ENCODE peak calls at places on chromosome 4, in nine cellular contexts. I is ovary, K is AG09309, E is cardiac muscle cell, P is cardiac fibroblast, U is glutamatergic neuron, C is PC-3, O is fibroblast of mammary gland, Y is colonic mucosa. V is an unnamed sample.

GRCh38 chr4:16582526-16582925 is 315.9 kb downstream of the LDB2 start:
- DNase-seq in O (no peak), K (no peak), P (no peak), U (peak), C (no peak), E (peak), I (no peak), Y (no peak), V (no peak)

GRCh38 chr4:144557404-144557803 is 88.6 kb upstream of the HHIP start:
- DNase-seq in C (peak), Y (no peak), O (peak), U (no peak), P (peak), K (no peak), I (no peak), E (no peak), V (no peak)

GRCh38 chr4:171966356-171966755 is 153.2 kb downstream of the GALNTL6 start:
- DNase-seq in U (no peak), O (no peak), P (no peak), Y (no peak), E (peak), K (no peak), I (no peak), C (no peak), V (no peak)

GRCh38 chr4:143360838-143361237 is 24.2 kb downstream of the GAB1 start:
- DNase-seq in C (no peak), I (no peak), K (no peak), U (no peak), P (no peak), E (no peak), O (no peak), Y (no peak), V (no peak)

GRCh38 chr4:7970031-7970946 is 30.6 kb upstream of the AFAP1 start:
- DNase-seq in C (peak), E (no peak), U (no peak), I (no peak), Y (peak), P (peak), O (no peak), K (no peak), V (no peak)

GRCh38 chr4:98996056-98996941 is 778 bp downstream of the METAP1 start:
- DNase-seq in E (peak), O (peak), I (no peak), P (peak), U (no peak), Y (peak), C (peak), K (no peak), V (no peak)

GRCh38 chr4:950136-951020 is 18.1 kb downstream of the TMEM175 start:
- DNase-seq in Y (peak), O (no peak), P (no peak), I (no peak), K (no peak), U (no peak), E (no peak), C (no peak), V (no peak)

GRCh38 chr4:159549092-159549491 is 446.2 kb downstream of the RAPGEF2 start:
- DNase-seq in O (peak), E (no peak), U (no peak), C (peak), Y (no peak), P (peak), I (no peak), K (no peak), V (no peak)

GRCh38 chr4:175456131-175456530 is 355.9 kb downstream of the GPM6A start:
- DNase-seq in O (peak), P (no peak), Y (no peak), E (no peak), C (no peak), K (no peak), U (no peak), I (no peak), V (no peak)

GRCh38 chr4:102318526-102318925 is 26.8 kb downstream of the SLC39A8 start:
- DNase-seq in K (no peak), P (no peak), U (no peak), Y (peak), O (no peak), I (no peak), E (no peak), C (peak), V (no peak)

GRCh38 chr4:126268106-126268505 is 953.4 kb downstream of the FAT4 start:
- DNase-seq in K (no peak), I (no peak), U (no peak), P (peak), C (no peak), O (peak), E (no peak), Y (no peak), V (no peak)

GRCh38 chr4:147355849-147356248 is 125.0 kb upstream of the EDNRA start:
- DNase-seq in U (no peak), P (peak), C (peak), O (peak), I (no peak), E (no peak), K (no peak), Y (no peak), V (no peak)

GRCh38 chr4:139015948-139016451 is 419 bp downstream of the NOCT start:
- DNase-seq in E (peak), P (peak), C (no peak), O (peak), K (no peak), U (no peak), Y (peak), I (no peak), V (no peak)

GRCh38 chr4:156829194-156829593 is 142.4 kb downstream of the PDGFC start:
- DNase-seq in K (peak), I (no peak), E (no peak), Y (no peak), P (peak), U (no peak), O (peak), C (no peak), V (no peak)

GRCh38 chr4:15414601-15415091 is 13.2 kb upstream of the C1QTNF7 start:
- DNase-seq in O (peak), E (no peak), P (peak), C (peak), U (no peak), Y (no peak), I (no peak), K (no peak), V (no peak)

GRCh38 chr4:127131527-127131926 is 501.2 kb upstream of the INTU start:
- DNase-seq in Y (no peak), E (no peak), K (no peak), I (no peak), U (no peak), O (no peak), P (no peak), C (no peak), V (no peak)

GRCh38 chr4:71221510-71222466 is 117.0 kb upstream of the SLC4A4 start:
- DNase-seq in P (no peak), C (peak), E (no peak), U (no peak), I (no peak), O (no peak), K (no peak), Y (no peak), V (no peak)

GRCh38 chr4:22003878-22004277 is 55.3 kb upstream of the KCNIP4 start:
- DNase-seq in C (no peak), Y (no peak), E (peak), U (no peak), K (no peak), I (no peak), P (no peak), O (no peak), V (no peak)

GRCh38 chr4:123616970-123617392 is 220.4 kb downstream of the SPRY1 start:
- DNase-seq in I (no peak), O (peak), C (peak), P (peak), E (no peak), Y (peak), U (no peak), K (peak), V (no peak)

GRCh38 chr4:174578366-174578765 is 56.1 kb upstream of the HPGD start:
- DNase-seq in O (peak), U (no peak), E (no peak), C (peak), Y (no peak), K (peak), P (peak), I (no peak), V (no peak)

GRCh38 chr4:89755210-89755609 is 81.8 kb downstream of the SNCA start:
- DNase-seq in I (no peak), O (peak), P (peak), C (peak), U (no peak), K (no peak), E (no peak), Y (no peak), V (no peak)

GRCh38 chr4:180086480-180087170 is 2156.6 kb upstream of the TENM3 start:
- DNase-seq in Y (no peak), O (no peak), E (no peak), P (no peak), U (no peak), I (no peak), K (no peak), C (no peak), V (no peak)

GRCh38 chr4:80173387-80173786 is 23.9 kb upstream of the PRDM8 start:
- DNase-seq in E (no peak), Y (no peak), I (no peak), O (peak), U (no peak), C (peak), P (peak), K (peak), V (no peak)

GRCh38 chr4:78556655-78557054 is 5.1 kb downstream of the ANXA3 start:
- DNase-seq in K (no peak), U (no peak), P (no peak), C (peak), I (no peak), O (no peak), E (no peak), Y (no peak), V (no peak)

GRCh38 chr4:164926301-164926700 is 49.3 kb downstream of the APELA start:
- DNase-seq in P (no peak), I (no peak), C (peak), K (peak), O (peak), U (no peak), E (no peak), Y (no peak), V (no peak)

GRCh38 chr4:184951668-184952160 is 66.6 kb upstream of the HELT start:
- DNase-seq in P (no peak), I (no peak), O (no peak), K (no peak), C (no peak), E (no peak), Y (no peak), U (no peak), V (no peak)

GRCh38 chr4:48290146-48290772 is 20.6 kb upstream of the TEC start:
- DNase-seq in O (peak), U (no peak), P (no peak), C (peak), E (peak), I (no peak), K (no peak), Y (peak), V (no peak)

GRCh38 chr4:87071401-87071800 is 136.6 kb downstream of the AFF1 start:
- DNase-seq in Y (peak), I (no peak), U (no peak), O (no peak), K (no peak), E (no peak), P (no peak), C (no peak), V (no peak)

GRCh38 chr4:139316733-139317132 is 14.5 kb upstream of the NDUFC1 start:
- DNase-seq in U (no peak), I (no peak), O (no peak), Y (no peak), K (no peak), P (no peak), C (no peak), E (no peak), V (no peak)

GRCh38 chr4:7947927-7948326 is 8.3 kb upstream of the AFAP1 start:
- DNase-seq in C (no peak), P (no peak), I (no peak), E (no peak), Y (no peak), K (no peak), O (no peak), U (no peak), V (no peak)

GRCh38 chr4:154487144-154487543 is 4.5 kb downstream of the DCHS2 start:
- DNase-seq in E (no peak), K (no peak), Y (no peak), I (no peak), P (no peak), U (no peak), O (no peak), C (no peak), V (no peak)

GRCh38 chr4:159060161-159060560 is 42.7 kb upstream of the RAPGEF2 start:
- DNase-seq in U (no peak), C (no peak), K (no peak), E (no peak), I (no peak), Y (no peak), P (no peak), O (no peak), V (no peak)

GRCh38 chr4:1012031-1012739 is 759 bp downstream of the FGFRL1 start:
- DNase-seq in C (peak), Y (peak), I (peak), P (peak), O (no peak), U (no peak), E (peak), K (no peak), V (no peak)

GRCh38 chr4:103074598-103075434 is 1.7 kb downstream of the SLC9B2 start:
- DNase-seq in C (peak), P (no peak), I (no peak), U (no peak), E (no peak), Y (no peak), O (peak), K (no peak), V (peak)

GRCh38 chr4:79650794-79651431 is 242.9 kb upstream of the GK2 start:
- DNase-seq in K (peak), Y (no peak), I (no peak), O (peak), E (no peak), U (no peak), P (peak), C (no peak), V (no peak)

GRCh38 chr4:97576955-97577354 is 566.3 kb downstream of the STPG2 start:
- DNase-seq in K (no peak), U (no peak), E (no peak), P (no peak), C (peak), O (no peak), Y (no peak), I (no peak), V (no peak)

GRCh38 chr4:2371765-2372487 is 46.5 kb downstream of the ZFYVE28 start:
- DNase-seq in O (no peak), C (no peak), U (no peak), I (no peak), Y (no peak), P (no peak), K (no peak), E (no peak), V (no peak)
- TF ChIP-seq CTCF in O (no peak), C (no peak), U (no peak), I (no peak), Y (no peak), P (no peak), K (no peak), E (no peak), V (no peak)

GRCh38 chr4:76585270-76585669 is 150.2 kb downstream of the SHROOM3 start:
- DNase-seq in K (no peak), U (no peak), P (peak), Y (no peak), O (no peak), E (no peak), I (no peak), C (no peak), V (no peak)

GRCh38 chr4:76588268-76588667 is 153.2 kb downstream of the SHROOM3 start:
- DNase-seq in Y (no peak), P (no peak), O (no peak), K (no peak), C (no peak), E (no peak), U (no peak), I (no peak), V (no peak)

GRCh38 chr4:76584235-76585152 is 149.5 kb downstream of the SHROOM3 start:
- DNase-seq in O (no peak), Y (no peak), C (no peak), I (no peak), E (no peak), U (no peak), P (no peak), K (no peak), V (no peak)

GRCh38 chr4:76582817-76583087 is 147.7 kb downstream of the SHROOM3 start:
- DNase-seq in O (no peak), K (no peak), U (no peak), Y (no peak), I (no peak), C (no peak), E (no peak), P (no peak), V (no peak)

GRCh38 chr4:76585897-76586360 is 150.9 kb downstream of the SHROOM3 start:
- DNase-seq in C (peak), O (no peak), U (peak), Y (peak), P (peak), K (no peak), I (peak), E (peak), V (peak)
- TF ChIP-seq CTCF in C (peak), O (no peak), U (no peak), Y (no peak), P (peak), K (no peak), I (no peak), E (peak), V (peak)

DNA sequence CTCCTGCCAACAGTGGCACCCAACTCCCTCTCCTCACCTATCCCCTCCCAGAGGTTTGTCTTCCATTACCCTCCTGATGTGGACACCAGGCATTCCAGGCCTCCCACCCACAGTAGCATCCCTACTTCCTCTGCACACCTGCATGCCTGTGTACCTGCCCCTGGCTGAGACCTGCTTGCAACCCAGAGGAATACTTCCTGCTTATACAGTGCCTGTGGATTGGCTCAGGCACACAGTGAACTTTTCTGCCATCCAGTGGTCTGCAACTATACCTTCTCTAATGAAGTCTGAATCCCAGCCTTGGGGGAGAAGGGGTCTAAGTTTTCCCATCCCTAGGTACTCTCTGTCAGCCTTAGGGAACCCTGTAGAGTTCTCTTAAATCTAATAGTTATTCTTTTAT is 169.9 kb downstream of the IQCM start:
- DNase-seq in C (peak), I (no peak), P (no peak), Y (no peak), K (no peak), E (no peak), O (no peak), U (no peak), V (no peak)
- TF ChIP-seq CTCF in C (peak), I (no peak), P (no peak), Y (no peak), K (no peak), E (no peak), O (no peak), U (no peak), V (no peak)

GRCh38 chr4:25531272-25531671 is 124.4 kb upstream of the SLC34A2 start:
- DNase-seq in E (no peak), C (peak), U (no peak), I (no peak), K (no peak), O (no peak), Y (no peak), P (no peak), V (no peak)
- TF ChIP-seq CTCF in E (peak), C (peak), U (no peak), I (no peak), K (peak), O (peak), Y (no peak), P (peak), V (peak)

GRCh38 chr4:27176400-27176799 is 315.8 kb downstream of the STIM2 start:
- DNase-seq in C (peak), I (no peak), K (peak), U (peak), Y (peak), P (peak), E (peak), O (peak), V (no peak)
- TF ChIP-seq CTCF in C (peak), I (no peak), K (peak), U (no peak), Y (peak), P (no peak), E (peak), O (peak), V (peak)